ENCODE peak calls at places on chromosomes 1 and 21, in six cellular contexts. T is CD8-positive, alpha-beta memory T cell; H is uterus; Z is pancreas; F is upper lobe of right lung; K is heart left ventricle. X is an unnamed sample. For H3K27me3 and H3K4me1, the result is how much of the 10 kb centered on the place peaks cover.

GRCh38 chr1:40438391-40439015 is 11.8 kb upstream of the ZFP69B start:
- DNase-seq in T (no peak), H (no peak), Z (no peak), F (no peak), K (no peak), X (no peak)

GRCh38 chr1:247357062-247357780 is 25.6 kb upstream of the ZNF496 start:
- DNase-seq in T (no peak), H (peak), Z (no peak), F (no peak), K (peak), X (no peak)

GRCh38 chr1:153932593-153933131 is 9.9 kb upstream of the GATAD2B start:
- DNase-seq in T (peak), H (no peak), Z (no peak), F (peak), K (no peak), X (no peak)

GRCh38 chr1:181479137-181479745 is 4.1 kb upstream of the CACNA1E start:
- DNase-seq in T (no peak), H (peak), Z (peak), F (no peak), K (peak), X (peak)

GRCh38 chr1:176073524-176074157 is 133.4 kb downstream of the COP1 start:
- DNase-seq in T (no peak), H (peak), Z (no peak), F (no peak), K (no peak), X (peak)

GRCh38 chr1:7002728-7003127 is 217.5 kb downstream of the CAMTA1 start:
- DNase-seq in T (no peak), H (no peak), Z (no peak), F (no peak), K (no peak), X (no peak)

GRCh38 chr1:47491341-47491753 is 53.5 kb downstream of the FOXD2 start:
- DNase-seq in T (no peak), H (no peak), Z (no peak), F (no peak), K (peak), X (no peak)

GRCh38 chr1:43932786-43933385 is 715 bp upstream of the ARTN start:
- DNase-seq in T (no peak), H (no peak), Z (no peak), F (no peak), K (no peak), X (no peak)

GRCh38 chr1:202710070-202711025 is at the start of gene SYT2:
- DNase-seq in T (no peak), H (no peak), Z (peak), F (no peak), K (no peak), X (peak)

GRCh38 chr1:17569200-17570139 is 30.0 kb downstream of the ARHGEF10L start:
- DNase-seq in T (no peak), H (peak), Z (peak), F (peak), K (peak), X (no peak)

GRCh38 chr1:21447311-21447710 is 7.4 kb downstream of the NBPF3 start:
- DNase-seq in T (no peak), H (no peak), Z (no peak), F (no peak), K (no peak), X (no peak)

GRCh38 chr1:207251066-207251465 is 70.4 kb upstream of the CD55 start:
- DNase-seq in T (no peak), H (no peak), Z (no peak), F (no peak), K (no peak), X (no peak)

GRCh38 chr1:60571811-60572210 is 498.2 kb upstream of the C1orf87 start:
- DNase-seq in T (no peak), H (no peak), Z (no peak), F (no peak), K (no peak), X (no peak)

GRCh38 chr1:229643996-229644748 is 18.1 kb downstream of the URB2 start:
- DNase-seq in T (no peak), H (no peak), Z (no peak), F (no peak), K (no peak), X (no peak)

GRCh38 chr1:221328371-221328770 is 413.5 kb downstream of the DUSP10 start:
- DNase-seq in T (no peak), H (no peak), Z (no peak), F (no peak), K (no peak), X (no peak)

GRCh38 chr21:44569861-44570517 is 3.5 kb upstream of the KRTAP10-4 start:
- DNase-seq in T (no peak), H (no peak), Z (no peak), F (peak), K (no peak), X (no peak)

GRCh38 chr1:26452459-26453183 is 19.6 kb upstream of the HMGN2 start:
- DNase-seq in T (no peak), H (no peak), Z (no peak), F (no peak), K (no peak), X (no peak)

GRCh38 chr1:15198684-15199083 is 45.1 kb downstream of the TMEM51 start:
- DNase-seq in T (no peak), H (no peak), Z (no peak), F (no peak), K (no peak), X (no peak)

DNA sequence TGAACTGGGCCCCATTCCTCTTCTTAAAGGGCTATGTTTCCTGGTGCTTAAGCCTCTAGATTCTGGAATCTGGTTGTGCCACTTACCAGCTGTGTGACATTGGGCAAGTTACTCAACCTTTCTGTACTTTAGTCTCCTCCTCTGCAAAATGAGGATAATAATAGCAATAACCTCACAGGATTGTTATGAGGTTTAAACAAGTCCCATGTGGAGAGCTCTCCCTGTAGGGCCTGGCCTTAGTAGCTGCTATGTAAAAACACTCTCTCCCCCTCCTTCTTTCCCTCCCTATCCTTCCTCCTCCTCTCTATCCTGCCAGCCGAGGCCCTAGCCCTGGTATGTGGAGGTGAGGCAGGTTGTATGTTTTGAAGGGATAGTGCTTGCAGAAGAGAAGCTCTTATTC is 8.2 kb upstream of the PEAR1 start:
- DNase-seq in T (no peak), H (no peak), Z (no peak), F (no peak), K (no peak), X (no peak)
- H3K27me3 ChIP-seq in T (under half), H (under half), Z (under half), F (under half), K (under half), X (under half)

GRCh38 chr1:147561473-147561840 is 20.2 kb downstream of the BCL9 start:
- DNase-seq in T (no peak), H (no peak), Z (no peak), F (no peak), K (no peak), X (no peak)
- H3K4me1 ChIP-seq in T (under half), H (under half), Z (under half), F (under half), K (under half), X (under half)

DNA sequence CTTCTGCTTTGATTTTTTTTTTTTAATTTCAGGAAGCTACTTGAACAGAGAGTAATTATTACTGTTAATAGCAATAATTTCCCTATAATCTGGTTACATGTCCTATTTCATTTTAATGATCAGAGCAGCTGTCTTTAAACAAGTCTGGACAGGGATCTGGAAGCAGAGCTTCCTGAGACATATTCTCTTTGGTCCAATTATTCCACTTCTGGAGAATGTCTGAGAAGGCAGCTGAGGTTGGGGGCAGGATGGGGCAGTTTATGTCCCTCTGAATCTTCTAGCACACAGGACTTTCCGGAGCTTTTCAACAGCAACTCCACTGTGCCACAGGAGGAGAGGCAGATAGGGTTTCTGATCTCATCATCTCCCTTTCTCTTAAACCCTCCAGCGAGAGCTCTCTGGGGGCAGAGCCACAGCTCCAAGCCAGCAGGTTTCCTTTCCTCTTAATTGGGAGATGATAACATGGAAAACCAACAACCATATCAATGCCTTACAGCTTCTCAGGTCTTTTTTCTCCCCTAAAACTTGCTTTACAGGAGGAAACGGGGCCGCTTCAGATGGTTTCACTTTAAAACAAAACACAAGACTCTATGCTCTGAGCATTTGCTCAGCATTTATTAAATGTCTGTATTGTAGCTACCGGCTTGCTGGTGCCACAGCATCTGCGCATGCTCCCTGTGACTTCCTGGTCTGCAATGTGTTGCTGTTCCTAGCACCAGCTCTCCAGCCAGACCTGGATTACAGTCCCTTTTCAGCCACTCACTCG is 425.7 kb upstream of the USP24 start:
- DNase-seq in T (peak), H (peak), Z (peak), F (no peak), K (peak), X (no peak)
- H3K4me3 ChIP-seq in T (peak), H (no peak), Z (no peak), F (peak), K (no peak), X (no peak)

DNA sequence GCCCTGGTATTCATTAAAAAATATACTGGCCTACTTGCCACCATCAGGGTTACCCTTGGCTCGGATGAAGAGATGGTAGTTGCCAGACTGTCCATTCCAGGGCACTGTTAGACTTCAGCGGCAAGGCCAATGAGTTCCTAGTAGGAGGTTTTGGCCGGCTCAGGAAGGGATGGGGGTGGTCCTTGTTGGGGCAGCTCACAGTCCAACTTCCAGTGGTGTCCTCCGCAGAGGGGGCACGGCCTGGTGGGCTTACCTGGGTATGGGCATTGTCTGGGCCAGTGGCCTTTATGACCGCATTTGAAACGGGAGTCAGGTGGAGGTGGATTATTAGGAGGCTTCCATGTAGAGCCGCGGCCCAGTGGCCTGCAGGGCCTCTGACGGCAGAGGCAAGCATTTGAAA is 139.1 kb upstream of the ETV3 start:
- DNase-seq in T (no peak), H (no peak), Z (no peak), F (no peak), K (no peak), X (no peak)
- H3K27me3 ChIP-seq in T (under half), H (under half), Z (under half), F (under half), K (under half), X (under half)

DNA sequence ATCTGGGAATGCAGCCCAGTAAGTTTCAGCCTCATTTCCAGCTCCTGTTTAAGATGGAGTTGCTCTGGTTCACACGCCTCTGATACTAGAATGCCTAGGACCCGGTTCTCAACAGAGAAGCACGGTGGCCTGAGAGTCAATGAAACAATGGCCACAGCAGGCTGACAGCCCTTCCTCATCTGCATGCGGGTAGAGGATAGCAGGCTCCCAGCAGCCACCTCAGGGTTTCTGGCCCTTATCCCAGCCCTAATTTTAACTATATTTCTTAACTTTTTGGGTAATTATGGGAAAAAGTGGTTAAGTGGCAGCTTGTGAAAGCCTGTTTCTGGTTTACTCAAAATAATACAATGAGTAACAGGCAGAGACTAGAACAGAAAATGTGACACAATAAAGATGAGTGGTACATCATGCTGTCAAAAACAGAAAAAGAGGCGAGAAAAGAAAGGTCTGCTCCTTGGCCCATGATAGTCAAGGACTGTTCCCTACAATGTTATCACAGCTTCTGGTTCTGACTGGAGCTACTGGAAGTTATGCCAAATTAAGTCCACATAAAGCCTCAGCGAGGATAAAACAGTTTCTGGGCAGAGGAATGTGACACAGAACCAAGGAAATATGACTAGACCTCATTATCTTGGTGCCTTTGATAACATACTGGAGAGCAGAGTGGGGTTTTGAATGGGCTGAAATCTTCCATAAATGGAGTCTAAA is 92.2 kb downstream of the NIBAN1 start:
- DNase-seq in T (no peak), H (no peak), Z (no peak), F (no peak), K (no peak), X (no peak)
- H3K4me1 ChIP-seq in T (under half), H (under half), Z (under half), F (under half), K (half or more), X (under half)

DNA sequence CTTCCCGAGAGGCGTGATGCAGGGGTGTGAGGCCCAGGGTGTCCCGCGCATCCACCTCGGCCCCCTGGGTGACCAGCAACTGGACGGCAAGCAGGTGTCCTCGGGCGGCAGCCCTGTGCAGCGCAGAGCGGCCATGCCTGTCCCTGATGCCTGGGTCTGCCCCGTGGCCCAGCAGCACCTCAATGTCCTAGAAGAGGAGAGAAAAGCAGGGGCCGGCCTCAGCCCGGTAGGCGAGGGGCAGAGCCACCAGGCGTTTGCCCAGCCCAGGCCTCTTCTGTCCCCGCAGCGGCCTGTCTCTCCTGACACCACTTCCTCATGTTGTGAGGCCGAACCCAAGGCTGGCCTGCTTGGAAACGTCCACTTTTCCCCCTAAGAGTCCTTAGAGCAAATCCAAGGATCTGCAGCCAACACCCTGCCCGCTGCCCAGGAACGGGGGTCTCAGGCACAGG is 1.7 kb downstream of the ANKRD65 start:
- DNase-seq in T (no peak), H (no peak), Z (no peak), F (no peak), K (no peak), X (no peak)
- H3K4me3 ChIP-seq in T (no peak), H (peak), Z (peak), F (peak), K (no peak), X (no peak)